ENCODE peak calls at places on chromosome 15, in four cellular contexts. C is left ventricle myocardium inferior; H is CD8-positive, alpha-beta T cell; O is right lobe of liver. U is an unnamed sample. For H3K36me3, the result is how much of the 10 kb centered on the place peaks cover.

GRCh38 chr15:87959080-87959479 is 297.5 kb downstream of the NTRK3 start:
- DNase-seq in H (no peak), C (no peak), O (no peak), U (no peak)

GRCh38 chr15:81981888-81982287 is 63.9 kb downstream of the MEX3B start:
- DNase-seq in H (no peak), O (no peak), C (no peak), U (no peak)

GRCh38 chr15:45747426-45747825 is 112.6 kb downstream of the SQOR start:
- DNase-seq in C (no peak), H (no peak), O (no peak), U (no peak)

GRCh38 chr15:52139599-52140462 is 27.3 kb upstream of the BCL2L10 start:
- DNase-seq in H (peak), O (peak), C (peak), U (peak)

GRCh38 chr15:39506146-39506545 is 74.7 kb upstream of the THBS1 start:
- DNase-seq in H (no peak), O (no peak), C (no peak), U (no peak)

GRCh38 chr15:52737720-52738119 is 52.4 kb downstream of the ONECUT1 start:
- DNase-seq in H (no peak), C (no peak), O (no peak), U (no peak)

GRCh38 chr15:23038741-23039150 is 623 bp downstream of the TUBGCP5 start:
- DNase-seq in C (no peak), H (no peak), O (no peak), U (peak)

GRCh38 chr15:47513496-47513895 is 203.8 kb upstream of the SEMA6D start:
- DNase-seq in C (no peak), O (no peak), H (no peak), U (no peak)

GRCh38 chr15:33671456-33671855 is 296.8 kb upstream of the CHRM5 start:
- DNase-seq in C (no peak), O (no peak), H (no peak), U (no peak)

GRCh38 chr15:89137926-89138325 is 49.7 kb downstream of the ABHD2 start:
- DNase-seq in O (no peak), C (no peak), H (no peak), U (no peak)

GRCh38 chr15:88708256-88709054 is 69.6 kb downstream of the ISG20 start:
- DNase-seq in C (no peak), O (no peak), H (no peak), U (no peak)

GRCh38 chr15:65887565-65887964 is 18.3 kb downstream of the RAB11A start:
- DNase-seq in O (no peak), H (peak), C (no peak), U (no peak)

GRCh38 chr15:72271895-72272212 is 500 bp downstream of the PARP6 start:
- DNase-seq in C (no peak), O (no peak), H (no peak), U (no peak)

GRCh38 chr15:33309602-33310276 is 1.0 kb upstream of the RYR3 start:
- DNase-seq in O (no peak), H (no peak), C (no peak), U (no peak)

GRCh38 chr15:90818251-90819210 is 49.9 kb upstream of the FURIN start:
- DNase-seq in O (no peak), C (peak), H (peak), U (peak)

GRCh38 chr15:82126346-82126745 is 80.5 kb upstream of the MEX3B start:
- DNase-seq in O (no peak), C (no peak), H (no peak), U (no peak)

GRCh38 chr15:70569139-70569717 is 194.1 kb downstream of the UACA start:
- DNase-seq in O (no peak), C (no peak), H (no peak), U (no peak)

DNA sequence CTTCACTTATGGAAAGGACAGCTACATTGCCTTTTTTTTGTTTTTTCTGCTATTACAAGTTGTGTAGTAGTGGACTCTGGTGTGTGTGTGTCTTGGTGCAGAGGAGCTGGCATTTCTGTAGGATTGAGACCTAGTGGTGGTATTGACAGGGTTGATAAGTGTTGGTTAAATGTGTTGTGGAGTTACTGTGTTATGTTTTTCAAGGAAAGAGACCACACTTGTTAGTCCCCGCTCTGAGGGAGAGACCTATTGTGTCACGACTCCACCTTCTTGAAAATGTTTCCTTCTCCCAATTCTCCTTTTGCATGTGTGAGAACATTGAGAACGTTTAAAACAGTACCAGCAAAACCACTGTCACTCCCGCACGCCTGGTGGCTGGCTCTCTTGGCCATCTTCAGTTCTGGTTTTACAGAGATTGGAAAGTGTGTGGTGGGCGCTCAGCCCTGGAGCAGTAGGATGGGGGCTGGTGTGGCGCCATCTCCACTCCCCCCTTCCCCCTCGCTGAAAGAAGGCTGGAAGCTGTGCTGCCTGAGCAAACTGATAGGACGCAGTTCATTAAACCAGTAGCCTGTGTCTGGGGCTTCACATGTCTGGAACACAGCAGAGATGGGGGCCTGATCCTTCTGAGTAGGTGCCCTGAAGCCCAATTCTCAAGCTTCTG is 5.5 kb downstream of the KLF13 start:
- DNase-seq in O (no peak), H (no peak), C (no peak), U (no peak)
- H3K4me3 ChIP-seq in O (no peak), H (peak), C (peak), U (no peak)

GRCh38 chr15:79233236-79233635 is 49.3 kb upstream of the ANKRD34C start:
- DNase-seq in O (no peak), C (no peak), H (no peak), U (no peak)
- H3K27ac ChIP-seq in O (no peak), C (no peak), H (no peak), U (no peak)

GRCh38 chr15:40775740-40776536 is 6.2 kb downstream of the C15orf62 start:
- DNase-seq in C (no peak), H (no peak), O (peak), U (no peak)
- H3K36me3 ChIP-seq in C (half or more), H (under half), O (under half), U (half or more)

GRCh38 chr15:51077565-51078153 is 17.0 kb downstream of the TNFAIP8L3 start:
- DNase-seq in H (peak), O (peak), C (peak), U (no peak)
- H3K4me3 ChIP-seq in H (peak), O (no peak), C (peak), U (no peak)

GRCh38 chr15:98776607-98777281 is 128.4 kb downstream of the IGF1R start:
- DNase-seq in O (no peak), C (peak), H (peak), U (no peak)
- H3K27ac ChIP-seq in O (no peak), C (peak), H (no peak), U (peak)

GRCh38 chr15:75923756-75924155 is 20.1 kb downstream of the FBXO22 start:
- DNase-seq in C (no peak), O (no peak), H (no peak), U (no peak)

GRCh38 chr15:75920079-75920478 is 16.4 kb downstream of the FBXO22 start:
- DNase-seq in C (no peak), O (no peak), H (no peak), U (no peak)

GRCh38 chr15:75916978-75917377 is 13.3 kb downstream of the FBXO22 start:
- DNase-seq in H (no peak), O (no peak), C (no peak), U (no peak)

GRCh38 chr15:75921732-75922703 is 18.3 kb downstream of the FBXO22 start:
- DNase-seq in H (no peak), C (no peak), O (no peak), U (peak)

GRCh38 chr15:75918135-75918534 is 14.5 kb downstream of the FBXO22 start:
- DNase-seq in O (no peak), H (no peak), C (no peak), U (no peak)
- H3K36me3 ChIP-seq in O (under half), H (under half), C (under half), U (half or more)

GRCh38 chr15:56208641-56209155 is 35.0 kb downstream of the RFX7 start:
- DNase-seq in C (no peak), H (no peak), O (no peak), U (no peak)
- H3K4me3 ChIP-seq in C (no peak), H (peak), O (no peak), U (no peak)

DNA sequence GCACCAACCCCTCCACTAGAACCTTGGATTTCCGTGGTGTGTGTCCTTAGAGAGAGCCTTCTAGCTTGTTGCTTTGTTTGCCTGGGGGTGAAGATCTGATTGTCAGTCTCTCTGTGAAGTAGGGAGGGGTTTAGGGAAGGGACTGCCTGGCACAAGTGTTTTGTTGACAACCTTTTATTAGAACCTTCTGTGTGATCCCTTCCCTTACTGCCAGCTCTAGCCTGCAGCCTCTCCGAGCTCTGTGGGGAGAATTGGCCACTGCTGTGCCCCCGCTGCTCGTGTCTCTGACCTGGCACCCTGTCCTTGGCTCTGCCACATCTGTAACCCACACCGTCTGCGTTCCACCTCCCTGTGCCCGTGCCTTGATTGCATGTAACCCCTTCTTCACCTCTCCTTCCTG is 30.9 kb upstream of the PCSK6 start:
- DNase-seq in H (no peak), C (no peak), O (no peak), U (no peak)
- H3K27ac ChIP-seq in H (no peak), C (no peak), O (no peak), U (no peak)

DNA sequence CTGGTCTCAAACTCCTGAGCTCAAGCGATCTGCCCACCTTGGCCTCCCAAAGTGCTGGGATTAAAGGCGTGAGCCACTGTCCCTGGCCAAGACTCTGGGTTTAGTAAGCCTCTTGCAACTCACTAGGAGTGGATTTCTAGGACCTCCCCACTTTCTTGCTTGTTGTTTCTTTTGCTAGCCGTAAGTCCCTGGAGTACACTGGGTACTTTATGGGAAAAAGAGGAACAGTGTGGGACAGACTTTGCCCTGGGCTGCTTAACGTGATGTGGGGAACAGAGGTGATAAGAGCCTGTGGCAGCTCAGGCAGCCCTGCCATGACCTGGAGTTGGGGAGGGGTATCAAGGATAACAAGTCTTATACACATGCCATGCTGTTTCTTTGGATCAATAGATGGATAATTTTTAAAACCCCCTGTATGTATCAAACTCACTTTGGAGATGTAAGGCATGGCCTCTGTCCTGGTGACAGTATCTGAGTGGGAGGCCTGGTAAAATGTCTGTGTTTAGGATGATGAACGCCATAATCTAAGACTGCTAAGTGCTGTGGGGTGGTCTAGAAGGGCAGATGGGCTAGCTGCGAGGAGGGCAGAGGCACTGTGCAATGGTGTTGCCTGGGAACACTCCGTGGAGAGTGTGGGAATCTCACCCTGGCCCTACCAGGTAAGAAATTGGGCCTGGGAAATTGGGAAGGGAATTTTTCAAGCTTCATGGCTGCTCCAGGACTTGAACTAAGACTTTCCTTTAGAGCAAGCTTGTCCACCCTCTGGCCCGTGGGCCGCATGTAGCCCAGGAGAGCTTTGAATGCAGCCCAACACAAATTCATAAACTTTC is 54.8 kb downstream of the SMAD3 start:
- DNase-seq in O (no peak), H (no peak), C (no peak), U (no peak)
- H3K36me3 ChIP-seq in O (under half), H (under half), C (under half), U (under half)